ENCODE peak calls at places on chromosomes 1 and 21, in nine cellular contexts. F is body of pancreas, X is cardiac muscle cell, Q is heart right ventricle, L is mesendoderm, J is substantia nigra, H is IMR-90, C is ovary, S is mammary epithelial cell. N is an unnamed sample.

GRCh38 chr21:26405071-26405470 is 168.0 kb downstream of the CYYR1 start:
- DNase-seq in X (peak), F (no peak), H (peak), L (peak), Q (no peak), C (no peak), S (peak), J (no peak), N (no peak)

GRCh38 chr1:70188522-70188921 is 16.9 kb downstream of the LRRC40 start:
- DNase-seq in S (no peak), C (no peak), Q (no peak), H (no peak), L (no peak), J (no peak), X (no peak), F (no peak), N (no peak)

GRCh38 chr1:24894002-24894401 is 36.1 kb downstream of the RUNX3 start:
- DNase-seq in Q (no peak), L (no peak), C (no peak), F (no peak), X (no peak), S (no peak), J (no peak), H (no peak), N (no peak)

GRCh38 chr1:161216945-161217712 is 2.0 kb downstream of the FCER1G start:
- DNase-seq in F (peak), L (no peak), S (no peak), H (peak), J (no peak), X (no peak), Q (no peak), C (no peak), N (no peak)

GRCh38 chr1:160722726-160723125 is 11.1 kb upstream of the CD48 start:
- DNase-seq in X (no peak), F (no peak), Q (no peak), H (no peak), L (no peak), S (no peak), J (no peak), C (no peak), N (no peak)

GRCh38 chr21:35932232-35932911 is 128.0 kb downstream of the SETD4 start:
- DNase-seq in F (peak), H (peak), L (no peak), S (peak), J (no peak), C (peak), X (peak), Q (peak), N (no peak)

GRCh38 chr1:86016076-86016746 is 140.4 kb downstream of the COL24A1 start:
- DNase-seq in F (no peak), L (no peak), X (no peak), H (peak), C (no peak), S (no peak), Q (no peak), J (no peak), N (no peak)

GRCh38 chr1:3429766-3430165 is 24.7 kb upstream of the ARHGEF16 start:
- DNase-seq in Q (no peak), S (no peak), F (no peak), L (no peak), X (no peak), C (no peak), J (no peak), H (no peak), N (no peak)

GRCh38 chr21:15671188-15671587 is 58.6 kb upstream of the USP25 start:
- DNase-seq in L (no peak), J (no peak), S (no peak), Q (no peak), X (no peak), C (no peak), F (no peak), H (no peak), N (no peak)

GRCh38 chr1:181587870-181588438 is 104.6 kb downstream of the CACNA1E start:
- DNase-seq in X (no peak), C (no peak), J (no peak), F (no peak), H (no peak), S (no peak), Q (no peak), L (no peak), N (no peak)

GRCh38 chr1:32138965-32139364 is 31.1 kb downstream of the KPNA6 start:
- DNase-seq in L (peak), S (peak), F (no peak), X (no peak), H (peak), Q (no peak), C (no peak), J (no peak), N (no peak)
- H3K27ac ChIP-seq in L (no peak), S (peak), F (no peak), X (no peak), H (no peak), Q (no peak), C (no peak), J (no peak), N (no peak)

GRCh38 chr1:167635941-167636340 is 5.9 kb downstream of the RCSD1 start:
- DNase-seq in L (no peak), F (no peak), J (no peak), Q (no peak), S (no peak), X (no peak), C (no peak), H (no peak), N (no peak)
- H3K27ac ChIP-seq in L (no peak), F (no peak), J (no peak), Q (no peak), S (no peak), X (peak), C (no peak), H (no peak), N (no peak)

GRCh38 chr1:109392037-109392787 is 5.5 kb downstream of the SORT1 start:
- DNase-seq in S (no peak), L (no peak), C (no peak), X (no peak), Q (peak), J (peak), F (peak), H (no peak), N (no peak)
- H3K27ac ChIP-seq in S (no peak), L (no peak), C (no peak), X (peak), Q (peak), J (peak), F (no peak), H (peak), N (peak)

GRCh38 chr1:157968951-157969350 is 24.5 kb upstream of the KIRREL1 start:
- DNase-seq in F (peak), X (no peak), L (no peak), C (no peak), H (peak), J (no peak), Q (no peak), S (peak), N (no peak)

GRCh38 chr1:157969693-157970485 is 23.6 kb upstream of the KIRREL1 start:
- DNase-seq in F (peak), X (peak), S (peak), H (peak), J (no peak), Q (peak), L (peak), C (peak), N (no peak)

GRCh38 chr1:157967205-157967604 is 26.2 kb upstream of the KIRREL1 start:
- DNase-seq in J (no peak), Q (no peak), F (no peak), H (no peak), L (no peak), C (no peak), S (no peak), X (no peak), N (no peak)

GRCh38 chr1:157966034-157966671 is 27.3 kb upstream of the KIRREL1 start:
- DNase-seq in F (peak), X (no peak), S (no peak), Q (no peak), H (peak), L (peak), C (no peak), J (no peak), N (no peak)

DNA sequence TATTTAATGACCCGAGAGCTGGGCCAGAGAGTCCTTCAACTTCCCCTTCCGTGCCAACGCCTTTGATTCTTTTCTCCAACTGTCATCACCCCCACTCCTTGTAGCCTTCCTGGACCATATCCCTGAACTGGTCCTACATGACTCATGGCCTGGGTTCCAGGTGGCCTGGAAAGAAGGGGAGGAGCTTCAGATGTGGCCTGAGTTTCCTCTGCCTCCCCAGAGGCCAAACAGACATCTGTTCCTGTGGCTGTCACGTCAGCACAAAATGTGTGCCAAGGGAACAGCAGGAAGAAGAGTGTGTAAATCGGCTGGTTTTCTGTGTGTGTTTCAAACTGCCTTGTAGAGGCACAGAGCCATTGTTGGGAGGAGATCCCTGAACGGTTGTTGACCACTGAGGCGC is 24.9 kb upstream of the KIRREL1 start:
- DNase-seq in S (peak), L (no peak), Q (peak), C (no peak), X (no peak), J (no peak), H (peak), F (peak), N (no peak)
- H3K27ac ChIP-seq in S (peak), L (no peak), Q (no peak), C (no peak), X (no peak), J (no peak), H (peak), F (no peak), N (peak)

DNA sequence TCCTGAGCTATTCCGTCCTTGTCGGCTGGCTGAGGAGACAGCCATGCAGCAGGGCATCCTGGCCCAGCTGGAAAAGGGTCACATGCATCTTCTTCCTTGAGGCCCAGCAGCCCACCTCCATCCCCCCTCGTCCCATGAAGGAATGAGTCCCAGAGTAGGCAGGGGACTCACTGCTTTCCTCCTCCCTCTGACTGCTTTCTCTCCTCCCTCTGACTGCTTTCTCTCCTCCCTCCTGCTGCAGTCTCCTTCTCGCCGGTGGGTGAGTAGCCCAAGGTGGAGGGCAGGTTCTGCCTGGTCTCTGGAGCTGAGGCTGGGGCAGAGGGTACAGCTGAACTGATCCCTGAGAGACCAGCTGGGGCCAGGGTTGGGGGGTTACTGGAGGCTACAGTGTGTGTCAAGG is 13.5 kb downstream of the NTRK1 start:
- DNase-seq in C (no peak), X (no peak), F (no peak), Q (no peak), L (no peak), S (no peak), J (no peak), H (no peak), N (no peak)
- H3K27ac ChIP-seq in C (no peak), X (no peak), F (no peak), Q (no peak), L (no peak), S (no peak), J (no peak), H (no peak), N (no peak)

DNA sequence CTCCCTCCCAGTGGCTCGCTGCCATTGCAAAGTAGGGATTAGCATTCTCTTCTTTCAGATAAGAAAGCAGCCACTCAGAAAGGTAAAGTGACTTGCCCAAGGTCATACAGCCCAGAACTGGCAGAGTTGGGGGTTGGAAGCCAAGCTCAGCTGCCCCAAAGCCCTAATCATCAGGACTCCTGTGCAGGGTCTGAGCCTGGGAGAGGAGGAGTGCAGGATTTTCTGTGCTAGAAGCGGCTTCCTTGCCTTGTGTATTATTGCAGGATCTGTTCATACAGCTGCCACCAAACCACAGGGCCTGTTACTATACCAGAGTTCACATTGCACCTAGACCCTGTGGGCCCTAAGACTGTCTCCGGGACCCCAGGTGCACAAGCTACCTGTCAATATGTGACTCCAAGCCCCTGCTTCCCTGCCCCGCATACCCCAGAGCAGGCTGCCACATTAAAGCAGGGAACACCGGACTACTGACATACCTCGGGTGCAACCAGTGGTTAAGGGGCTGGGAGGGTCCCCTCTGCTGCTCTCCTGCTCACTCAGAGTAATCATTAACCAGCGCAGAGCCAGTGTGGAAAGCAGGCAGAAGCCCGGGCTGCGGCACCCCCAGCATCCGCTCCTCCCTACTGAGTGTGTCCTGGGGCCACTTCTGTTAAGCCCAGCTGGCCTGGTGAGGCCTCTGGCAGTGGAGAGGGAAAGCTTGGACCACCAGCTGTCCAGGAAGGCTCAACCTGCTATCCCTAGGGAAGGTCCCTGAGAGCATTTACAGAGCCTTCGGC is 15.8 kb downstream of the HSPG2 start:
- DNase-seq in C (no peak), X (no peak), S (no peak), J (no peak), H (no peak), F (peak), L (no peak), Q (no peak), N (no peak)
- H3K27ac ChIP-seq in C (peak), X (peak), S (no peak), J (no peak), H (peak), F (no peak), L (no peak), Q (peak), N (peak)

GRCh38 chr1:59305188-59305587 is 8.3 kb downstream of the FGGY start:
- DNase-seq in L (no peak), C (no peak), X (no peak), S (no peak), F (no peak), H (no peak), J (no peak), Q (no peak), N (no peak)

GRCh38 chr1:59302871-59303270 is 6.0 kb downstream of the FGGY start:
- DNase-seq in Q (no peak), X (no peak), L (no peak), C (no peak), F (no peak), S (no peak), J (no peak), H (no peak), N (no peak)

GRCh38 chr1:59310527-59310926 is 13.6 kb downstream of the FGGY start:
- DNase-seq in H (no peak), J (no peak), Q (no peak), L (no peak), C (no peak), S (no peak), X (no peak), F (no peak), N (no peak)

GRCh38 chr1:59308839-59309238 is 11.9 kb downstream of the FGGY start:
- DNase-seq in L (no peak), X (no peak), C (no peak), H (peak), Q (no peak), S (no peak), F (no peak), J (no peak), N (no peak)
- H3K27ac ChIP-seq in L (no peak), X (no peak), C (no peak), H (no peak), Q (no peak), S (no peak), F (no peak), J (no peak), N (no peak)

GRCh38 chr1:200034262-200034557 is 6.7 kb downstream of the NR5A2 start:
- DNase-seq in C (no peak), H (no peak), S (no peak), F (no peak), L (no peak), Q (no peak), J (no peak), X (no peak), N (no peak)

GRCh38 chr1:200035956-200036615 is 8.6 kb downstream of the NR5A2 start:
- DNase-seq in Q (no peak), L (peak), C (no peak), S (no peak), J (no peak), F (no peak), H (no peak), X (no peak), N (no peak)

GRCh38 chr1:200036616-200037270 is 9.2 kb downstream of the NR5A2 start:
- DNase-seq in C (no peak), X (no peak), H (no peak), Q (no peak), F (peak), S (no peak), J (no peak), L (peak), N (no peak)

GRCh38 chr1:200034821-200035396 is 7.4 kb downstream of the NR5A2 start:
- DNase-seq in F (peak), S (no peak), J (no peak), X (no peak), Q (no peak), H (peak), L (peak), C (no peak), N (no peak)

DNA sequence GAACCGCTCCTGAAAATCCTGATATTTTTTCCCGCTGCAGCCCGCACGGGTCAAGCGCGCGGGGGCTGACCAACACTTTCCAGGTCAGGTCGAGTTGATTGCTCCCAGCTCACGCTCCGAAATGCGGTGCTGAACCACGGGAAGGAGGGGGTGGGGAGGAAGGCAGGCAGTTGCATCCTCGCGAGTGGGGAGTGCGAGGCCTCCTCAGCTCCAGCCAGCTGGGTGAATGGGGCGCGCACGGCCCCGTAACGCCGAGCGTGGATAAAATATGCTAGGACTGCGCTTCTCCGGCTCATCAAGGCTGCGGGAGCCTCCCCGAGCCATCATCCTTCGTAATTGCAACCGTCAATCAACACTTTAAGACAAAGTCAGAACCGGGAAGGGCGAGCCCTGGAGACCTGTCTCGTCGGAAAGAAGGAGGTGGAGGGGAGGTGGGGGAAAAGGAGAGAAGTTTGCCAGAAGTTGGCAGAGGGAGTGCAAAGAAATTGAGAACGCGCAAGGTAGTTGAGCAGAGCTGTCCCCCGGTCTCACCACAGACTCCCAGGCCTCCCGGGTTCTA is 8.0 kb downstream of the NR5A2 start:
- DNase-seq in Q (no peak), S (no peak), X (no peak), F (no peak), H (no peak), C (no peak), J (no peak), L (no peak), N (no peak)
- H3K27ac ChIP-seq in Q (no peak), S (no peak), X (no peak), F (peak), H (no peak), C (no peak), J (no peak), L (no peak), N (no peak)

GRCh38 chr1:17510138-17510537 is 29.4 kb upstream of the ARHGEF10L start:
- DNase-seq in X (no peak), L (no peak), J (no peak), S (no peak), F (no peak), H (no peak), Q (no peak), C (no peak), N (no peak)
- H3K27ac ChIP-seq in X (no peak), L (no peak), J (no peak), S (no peak), F (no peak), H (no peak), Q (no peak), C (no peak), N (no peak)

GRCh38 chr21:28299946-28300345 is 692.7 kb downstream of the LTN1 start:
- DNase-seq in H (no peak), S (no peak), Q (no peak), F (no peak), L (no peak), C (no peak), J (no peak), X (no peak), N (no peak)
- H3K27ac ChIP-seq in H (no peak), S (no peak), Q (no peak), F (no peak), L (no peak), C (no peak), J (no peak), X (no peak), N (no peak)